ENCODE peak calls at places on chromosomes 7 and 10, in nine cellular contexts. A, V, G, J, K, D, X, I and C are unnamed samples.

GRCh38 chr7:142001163-142001874 is 5.6 kb downstream of the MGAM start:
- DNase-seq in A (no peak), V (no peak), G (no peak), J (no peak), K (no peak), D (no peak), X (peak; percentile 6), I (no peak), C (no peak)

GRCh38 chr10:45354261-45354660 is 19.8 kb upstream of the ALOX5 start:
- DNase-seq in A (no peak), V (no peak), G (no peak), J (no peak), K (no peak), D (no peak), X (no peak), I (peak; percentile 82), C (no peak)

GRCh38 chr10:97320480-97321031 is 1.5 kb downstream of the FRAT1 start:
- DNase-seq in A (no peak), V (no peak), G (peak; percentile 60), J (no peak), K (no peak), D (no peak), X (no peak), I (peak; percentile 60), C (no peak)

GRCh38 chr7:1141651-1142050 is 18.3 kb downstream of the ZFAND2A start:
- DNase-seq in A (no peak), V (no peak), G (no peak), J (no peak), K (no peak), D (no peak), X (no peak), I (no peak), C (no peak)

GRCh38 chr10:117653170-117653515 is 110.6 kb downstream of the EMX2 start:
- DNase-seq in A (peak; percentile 47), V (no peak), G (no peak), J (peak; percentile 4), K (no peak), D (no peak), X (peak; percentile 92), I (no peak), C (peak; percentile 78)

GRCh38 chr7:138188290-138188858 is 112.1 kb downstream of the AKR1D1 start:
- DNase-seq in A (no peak), V (no peak), G (no peak), J (no peak), K (no peak), D (no peak), X (no peak), I (no peak), C (no peak)

GRCh38 chr7:141654551-141654950 is 47.4 kb downstream of the DENND11 start:
- DNase-seq in A (no peak), V (peak; percentile 62), G (peak; percentile 75), J (peak; percentile 83), K (peak; percentile 88), D (peak; percentile 61), X (peak; percentile 74), I (no peak), C (peak; percentile 29)

GRCh38 chr10:46536171-46536570 is 20.3 kb downstream of the GPRIN2 start:
- DNase-seq in A (no peak), V (no peak), G (peak; percentile 42), J (no peak), K (no peak), D (no peak), X (no peak), I (peak; percentile 41), C (no peak)

GRCh38 chr7:122520961-122521555 is 177.9 kb downstream of the RNF133 start:
- DNase-seq in A (no peak), V (no peak), G (no peak), J (no peak), K (peak; percentile 37), D (no peak), X (no peak), I (no peak), C (no peak)

GRCh38 chr7:130144632-130145171 is 60.5 kb downstream of the TMEM209 start:
- DNase-seq in A (no peak), V (no peak), G (no peak), J (peak; percentile 42), K (no peak), D (no peak), X (peak; percentile 35), I (no peak), C (no peak)

GRCh38 chr7:67019562-67020390 is 23.1 kb downstream of the TYW1 start:
- DNase-seq in A (no peak), V (no peak), G (no peak), J (peak; percentile 31), K (no peak), D (no peak), X (peak; percentile 76), I (no peak), C (no peak)

GRCh38 chr10:17415046-17415643 is 39.2 kb downstream of the ST8SIA6 start:
- DNase-seq in A (no peak), V (no peak), G (no peak), J (no peak), K (peak; percentile 16), D (no peak), X (no peak), I (no peak), C (no peak)

GRCh38 chr10:72637398-72637857 is 11.5 kb upstream of the MICU1 start:
- DNase-seq in A (no peak), V (no peak), G (no peak), J (no peak), K (no peak), D (no peak), X (no peak), I (no peak), C (no peak)

GRCh38 chr7:21128418-21128817 is 299.5 kb upstream of the SP4 start:
- DNase-seq in A (no peak), V (no peak), G (no peak), J (no peak), K (peak; percentile 27), D (no peak), X (peak; percentile 77), I (no peak), C (no peak)

GRCh38 chr10:87541114-87541513 is 36.4 kb downstream of the MINPP1 start:
- DNase-seq in A (no peak), V (no peak), G (no peak), J (no peak), K (no peak), D (no peak), X (peak; percentile 87), I (no peak), C (no peak)

GRCh38 chr10:124027306-124028050 is 65.9 kb downstream of the CHST15 start:
- DNase-seq in A (no peak), V (no peak), G (no peak), J (no peak), K (no peak), D (no peak), X (no peak), I (no peak), C (no peak)

GRCh38 chr10:8840356-8840755 is 785.9 kb downstream of the GATA3 start:
- DNase-seq in A (no peak), V (no peak), G (no peak), J (no peak), K (no peak), D (no peak), X (no peak), I (no peak), C (no peak)

GRCh38 chr10:62639139-62639538 is 165.4 kb upstream of the ADO start:
- DNase-seq in A (no peak), V (no peak), G (no peak), J (no peak), K (no peak), D (no peak), X (no peak), I (no peak), C (no peak)

GRCh38 chr10:124210263-124210662 is 116.9 kb upstream of the CHST15 start:
- DNase-seq in A (no peak), V (no peak), G (no peak), J (no peak), K (no peak), D (no peak), X (no peak), I (no peak), C (no peak)

DNA sequence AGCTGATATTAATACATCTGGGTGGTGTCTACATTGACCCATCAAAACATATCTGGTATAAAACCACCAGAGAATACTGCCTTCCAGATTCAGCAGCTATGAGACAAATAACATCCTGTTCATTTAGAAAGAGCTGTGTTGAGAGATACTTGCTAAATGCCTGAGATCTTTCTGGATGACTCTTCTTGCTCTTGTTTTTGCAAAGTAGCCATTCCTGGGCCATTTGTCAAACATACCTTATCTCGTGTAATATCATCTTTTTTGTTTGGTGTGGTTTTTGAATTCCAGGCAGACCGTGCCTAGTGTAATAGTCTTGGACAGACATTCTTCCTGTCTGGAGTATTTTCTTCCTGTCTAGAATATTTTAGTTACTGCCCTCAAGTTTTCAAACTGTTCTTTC is 74.7 kb upstream of the PRR15 start:
- DNase-seq in A (no peak), V (no peak), G (no peak), J (no peak), K (no peak), D (no peak), X (peak; percentile 60), I (no peak), C (no peak)
- H3K27ac ChIP-seq in A (peak overlapping the region; percentile 9), V (no peak overlapping the region), G (no peak overlapping the region), J (no peak overlapping the region), K (no peak overlapping the region), D (no peak overlapping the region), X (no peak overlapping the region), I (peak overlapping the region; percentile 32), C (no peak overlapping the region)

GRCh38 chr7:84714765-84715164 is 472.1 kb downstream of the SEMA3D start:
- DNase-seq in A (no peak), V (no peak), G (no peak), J (no peak), K (peak; percentile 8), D (no peak), X (no peak), I (no peak), C (no peak)
- H3K4me1 ChIP-seq in A (no peaks in the 10 kb centered on the region), V (no peaks in the 10 kb centered on the region), G (no peaks in the 10 kb centered on the region), J (no peaks in the 10 kb centered on the region), K (no peaks in the 10 kb centered on the region), D (no peaks in the 10 kb centered on the region), X (no peaks in the 10 kb centered on the region), I (no peaks in the 10 kb centered on the region), C (no peaks in the 10 kb centered on the region)

DNA sequence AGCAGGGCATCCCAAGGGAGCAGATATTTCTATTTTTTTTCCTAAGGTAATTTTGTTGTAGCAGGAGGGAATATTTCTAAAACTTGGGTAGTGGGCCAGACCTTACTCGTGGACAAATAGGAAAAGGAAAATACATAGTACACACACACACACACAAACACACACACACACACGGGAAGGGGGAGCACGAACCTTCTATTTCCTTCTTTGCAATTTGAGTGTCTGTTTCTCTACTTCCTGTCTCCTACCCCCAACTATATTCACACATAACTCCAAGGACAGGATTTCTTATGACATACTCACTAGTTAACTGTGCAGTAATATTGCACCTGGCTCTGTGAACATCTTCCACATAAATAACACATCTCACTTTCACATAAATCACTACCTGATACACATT is 4.4 kb downstream of the LDB1 start:
- DNase-seq in A (no peak), V (peak; percentile 22), G (no peak), J (no peak), K (no peak), D (peak; percentile 37), X (no peak), I (no peak), C (no peak)
- H3K36me3 ChIP-seq in A (no peaks in the 10 kb centered on the region), V (peaks cover 6% of the 10 kb centered on the region), G (peaks cover 8% of the 10 kb centered on the region), J (peaks cover 10% of the 10 kb centered on the region), K (no peaks in the 10 kb centered on the region), D (peaks cover 13% of the 10 kb centered on the region), X (no peaks in the 10 kb centered on the region), I (peaks cover 9% of the 10 kb centered on the region), C (peaks cover 7% of the 10 kb centered on the region)

DNA sequence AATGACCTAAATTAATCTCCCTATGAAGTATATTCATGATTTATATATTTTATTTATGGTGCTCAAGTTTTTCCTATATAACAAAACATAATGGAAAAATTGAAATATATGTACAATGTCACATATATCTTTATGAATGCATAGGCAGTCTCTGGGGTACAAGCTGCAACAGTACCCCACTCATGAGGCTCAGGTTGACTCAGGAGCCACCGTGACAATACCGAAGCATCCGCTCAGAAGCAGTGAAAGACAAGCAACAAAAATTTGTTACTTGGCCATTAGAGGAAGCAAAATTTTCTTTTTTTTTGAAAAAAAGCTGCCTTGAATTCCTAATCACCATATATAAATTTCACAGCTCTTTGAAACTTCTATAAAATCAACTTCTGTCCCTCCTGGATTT is 2.9 kb downstream of the NAMPT start:
- DNase-seq in A (no peak), V (no peak), G (no peak), J (no peak), K (no peak), D (no peak), X (no peak), I (no peak), C (peak; percentile 34)
- H3K27ac ChIP-seq in A (no peak overlapping the region), V (no peak overlapping the region), G (no peak overlapping the region), J (no peak overlapping the region), K (no peak overlapping the region), D (no peak overlapping the region), X (no peak overlapping the region), I (peak overlapping the region; percentile 21), C (no peak overlapping the region)